ENCODE peak calls at places on chromosomes 3 and 15, in five cellular contexts. V, P, Y, L and H are unnamed samples. For H3K9me3, the result is how much of the 10 kb centered on the place peaks cover.

GRCh38 chr3:184604039-184604955 is 42.7 kb downstream of the EPHB3 start:
- DNase-seq in V (no peak), P (no peak), Y (peak), L (no peak), H (no peak)

GRCh38 chr3:32009957-32010356 is 28.4 kb downstream of the ZNF860 start:
- DNase-seq in V (no peak), P (no peak), Y (no peak), L (no peak), H (no peak)

GRCh38 chr3:126850370-126851085 is 132.4 kb upstream of the PLXNA1 start:
- DNase-seq in V (peak), P (no peak), Y (peak), L (peak), H (peak)

GRCh38 chr3:193788189-193788946 is 195.4 kb downstream of the OPA1 start:
- DNase-seq in V (no peak), P (peak), Y (peak), L (no peak), H (no peak)

GRCh38 chr15:62845239-62846126 is 197.1 kb upstream of the TPM1 start:
- DNase-seq in V (no peak), P (no peak), Y (peak), L (no peak), H (no peak)

GRCh38 chr15:86236721-86237121 is 157.1 kb downstream of the AGBL1 start:
- DNase-seq in V (no peak), P (no peak), Y (no peak), L (no peak), H (no peak)

GRCh38 chr15:63189955-63190691 is 717 bp downstream of the RAB8B start:
- DNase-seq in V (no peak), P (no peak), Y (no peak), L (no peak), H (no peak)

GRCh38 chr3:7779331-7779730 is 722.3 kb upstream of the LMCD1 start:
- DNase-seq in V (no peak), P (no peak), Y (no peak), L (no peak), H (no peak)

GRCh38 chr15:57554063-57554820 is 37.5 kb upstream of the MYZAP start:
- DNase-seq in V (no peak), P (no peak), Y (no peak), L (no peak), H (no peak)

GRCh38 chr15:39232512-39232911 is 348.4 kb upstream of the THBS1 start:
- DNase-seq in V (no peak), P (no peak), Y (no peak), L (no peak), H (no peak)

GRCh38 chr3:21551019-21551418 is 200.0 kb downstream of the ZNF385D start:
- DNase-seq in V (no peak), P (no peak), Y (no peak), L (no peak), H (no peak)

GRCh38 chr15:30992465-30992864 is 1.0 kb upstream of the MTMR10 start:
- DNase-seq in V (no peak), P (no peak), Y (no peak), L (no peak), H (no peak)

GRCh38 chr3:88113311-88114162 is 36.2 kb upstream of the C3orf38 start:
- DNase-seq in V (no peak), P (peak), Y (no peak), L (peak), H (no peak)

GRCh38 chr15:74387988-74388955 is 20.8 kb upstream of the CYP11A1 start:
- DNase-seq in V (no peak), P (no peak), Y (no peak), L (peak), H (peak)

GRCh38 chr3:105686324-105686897 is 182.4 kb downstream of the CBLB start:
- DNase-seq in V (no peak), P (no peak), Y (no peak), L (no peak), H (no peak)

GRCh38 chr15:97521894-97522293 is 438.6 kb upstream of the ARRDC4 start:
- DNase-seq in V (no peak), P (no peak), Y (peak), L (no peak), H (no peak)

GRCh38 chr15:69996842-69997478 is 100.8 kb downstream of the TLE3 start:
- DNase-seq in V (no peak), P (no peak), Y (no peak), L (peak), H (peak)

GRCh38 chr3:136067211-136067610 is 101.7 kb downstream of the PPP2R3A start:
- DNase-seq in V (no peak), P (no peak), Y (no peak), L (no peak), H (no peak)

GRCh38 chr15:77784361-77785292 is 151.9 kb upstream of the LINGO1 start:
- DNase-seq in V (no peak), P (no peak), Y (no peak), L (no peak), H (no peak)

GRCh38 chr15:43912991-43913927 is 86.5 kb downstream of the WDR76 start:
- DNase-seq in V (no peak), P (no peak), Y (no peak), L (no peak), H (no peak)

GRCh38 chr15:25251700-25252390 is 187.0 kb downstream of the UBE3A start:
- DNase-seq in V (no peak), P (no peak), Y (peak), L (peak), H (peak)

GRCh38 chr3:129257609-129258008 is 8.2 kb downstream of the COPG1 start:
- DNase-seq in V (no peak), P (no peak), Y (no peak), L (no peak), H (peak)

GRCh38 chr15:59260090-59260489 is 53.4 kb downstream of the LDHAL6B start:
- DNase-seq in V (no peak), P (no peak), Y (no peak), L (no peak), H (no peak)

GRCh38 chr3:23161896-23162570 is 41.1 kb upstream of the UBE2E2 start:
- DNase-seq in V (no peak), P (peak), Y (no peak), L (no peak), H (no peak)

GRCh38 chr3:188092648-188093047 is 61.3 kb upstream of the LPP start:
- DNase-seq in V (peak), P (no peak), Y (no peak), L (no peak), H (no peak)

GRCh38 chr3:15638193-15638890 is 36.8 kb downstream of the BTD start:
- DNase-seq in V (no peak), P (no peak), Y (peak), L (no peak), H (no peak)

GRCh38 chr3:66985336-66985920 is 12.7 kb upstream of the KBTBD8 start:
- DNase-seq in V (no peak), P (no peak), Y (no peak), L (no peak), H (no peak)

GRCh38 chr3:134359121-134360010 is 14.9 kb downstream of the AMOTL2 start:
- DNase-seq in V (no peak), P (no peak), Y (peak), L (no peak), H (peak)

GRCh38 chr3:29100292-29100691 is 180.6 kb upstream of the RBMS3 start:
- DNase-seq in V (no peak), P (no peak), Y (no peak), L (no peak), H (no peak)

GRCh38 chr3:13850161-13850945 is 29.5 kb downstream of the WNT7A start:
- DNase-seq in V (no peak), P (no peak), Y (no peak), L (no peak), H (peak)

GRCh38 chr3:73236867-73237266 is 175.4 kb downstream of the EBLN2 start:
- DNase-seq in V (no peak), P (no peak), Y (no peak), L (no peak), H (no peak)

GRCh38 chr15:36356978-36357582 is 222.3 kb upstream of the CDIN1 start:
- DNase-seq in V (no peak), P (no peak), Y (no peak), L (no peak), H (no peak)

GRCh38 chr3:110710156-110710555 is 361.5 kb upstream of the NECTIN3 start:
- DNase-seq in V (no peak), P (no peak), Y (no peak), L (no peak), H (no peak)

GRCh38 chr3:168581718-168582332 is 486.1 kb upstream of the GOLIM4 start:
- DNase-seq in V (no peak), P (no peak), Y (no peak), L (no peak), H (no peak)

GRCh38 chr3:38039899-38040261 is 872 bp downstream of the DLEC1 start:
- DNase-seq in V (no peak), P (peak), Y (peak), L (peak), H (peak)

GRCh38 chr3:110576962-110577361 is 494.7 kb upstream of the NECTIN3 start:
- DNase-seq in V (no peak), P (no peak), Y (no peak), L (no peak), H (no peak)

GRCh38 chr3:100756441-100756840 is 47.1 kb downstream of the TFG start:
- DNase-seq in V (no peak), P (no peak), Y (no peak), L (no peak), H (no peak)

GRCh38 chr3:45105855-45106655 is 40.1 kb downstream of the CDCP1 start:
- DNase-seq in V (no peak), P (no peak), Y (no peak), L (no peak), H (no peak)

GRCh38 chr3:176512037-176512436 is 685.2 kb downstream of the TBL1XR1 start:
- DNase-seq in V (no peak), P (no peak), Y (no peak), L (no peak), H (no peak)
- H3K9me3 ChIP-seq in V (under half), P (under half), Y (under half), L (half or more), H (half or more)

GRCh38 chr3:50123394-50124361 is 31.4 kb upstream of the SEMA3F start:
- DNase-seq in V (no peak), P (no peak), Y (peak), L (no peak), H (no peak)
- TF ChIP-seq POLR2AphosphoS5 in V (no peak), P (peak), Y (no peak), L (no peak), H (peak)

GRCh38 chr3:116709479-116709878 is at the start of gene TUSC7:
- DNase-seq in V (no peak), P (no peak), Y (no peak), L (no peak), H (no peak)
- H3K9me3 ChIP-seq in V (under half), P (under half), Y (under half), L (under half), H (under half)

GRCh38 chr15:60673918-60674558 is 195.1 kb upstream of the ICE2 start:
- DNase-seq in V (no peak), P (no peak), Y (peak), L (peak), H (no peak)
- TF ChIP-seq POLR2AphosphoS5 in V (no peak), P (no peak), Y (peak), L (no peak), H (no peak)

GRCh38 chr3:25495304-25495703 is 67.2 kb downstream of the RARB start:
- DNase-seq in V (no peak), P (no peak), Y (no peak), L (no peak), H (no peak)
- H3K9me3 ChIP-seq in V (under half), P (under half), Y (under half), L (under half), H (half or more)